ENCODE peak calls at places on chromosomes 12 and 14, in seven cellular contexts. F is endothelial cell, N is WTC11, I is GM04504, C is MM.1S, G is Right ventricle myocardium superior, E is T-helper 2 cell. H is an unnamed sample.

GRCh38 chr14:105041841-105042765 is 21.2 kb upstream of the CDCA4 start:
- DNase-seq in F (no peak), N (no peak), I (no peak), C (no peak), G (no peak), E (no peak), H (no peak)

GRCh38 chr12:122422769-122423257 is 344 bp upstream of the CLIP1 start:
- DNase-seq in F (peak), N (peak), I (no peak), C (peak), G (no peak), E (peak), H (no peak)

GRCh38 chr14:34078117-34078743 is 127.4 kb upstream of the EGLN3 start:
- DNase-seq in F (no peak), N (no peak), I (no peak), C (no peak), G (no peak), E (no peak), H (no peak)

GRCh38 chr12:5470221-5470620 is 38.3 kb downstream of the NTF3 start:
- DNase-seq in F (no peak), N (no peak), I (no peak), C (no peak), G (no peak), E (no peak), H (no peak)

GRCh38 chr14:97719931-97720330 is 922.7 kb downstream of the VRK1 start:
- DNase-seq in F (no peak), N (no peak), I (no peak), C (no peak), G (no peak), E (peak), H (no peak)

GRCh38 chr14:24146622-24146977 is 190 bp upstream of the PSME2 start:
- DNase-seq in F (peak), N (peak), I (peak), C (peak), G (peak), E (peak), H (peak)

GRCh38 chr14:101234588-101234937 is 326.7 kb upstream of the DIO3 start:
- DNase-seq in F (no peak), N (no peak), I (no peak), C (no peak), G (no peak), E (no peak), H (no peak)

GRCh38 chr12:49698619-49699545 is 8.3 kb downstream of the FMNL3 start:
- DNase-seq in F (peak), N (peak), I (no peak), C (peak), G (peak), E (peak), H (no peak)

GRCh38 chr12:6307521-6307920 is 3.0 kb upstream of the PLEKHG6 start:
- DNase-seq in F (no peak), N (no peak), I (no peak), C (no peak), G (no peak), E (no peak), H (no peak)

GRCh38 chr12:218221-218620 is 4.3 kb upstream of the SLC6A12 start:
- DNase-seq in F (no peak), N (no peak), I (no peak), C (no peak), G (no peak), E (no peak), H (no peak)

GRCh38 chr14:68983210-68983609 is 4.1 kb upstream of the ACTN1 start:
- DNase-seq in F (no peak), N (no peak), I (no peak), C (no peak), G (no peak), E (no peak), H (no peak)

GRCh38 chr12:124616394-124617343 is 49.3 kb upstream of the NCOR2 start:
- DNase-seq in F (no peak), N (no peak), I (no peak), C (no peak), G (no peak), E (no peak), H (no peak)

GRCh38 chr14:76056128-76056527 is 70.6 kb downstream of the IFT43 start:
- DNase-seq in F (no peak), N (peak), I (no peak), C (no peak), G (no peak), E (no peak), H (no peak)

GRCh38 chr12:4031703-4032291 is 158.6 kb upstream of the PARP11 start:
- DNase-seq in F (no peak), N (no peak), I (no peak), C (no peak), G (peak), E (no peak), H (no peak)

GRCh38 chr12:126480396-126480795 is 1415.2 kb downstream of the AACS start:
- DNase-seq in F (no peak), N (no peak), I (no peak), C (no peak), G (no peak), E (no peak), H (no peak)

GRCh38 chr12:79058342-79058741 is 193.8 kb downstream of the SYT1 start:
- DNase-seq in F (no peak), N (no peak), I (no peak), C (peak), G (no peak), E (no peak), H (no peak)

GRCh38 chr14:102461490-102462317 is 47.9 kb downstream of the ANKRD9 start:
- DNase-seq in F (no peak), N (no peak), I (no peak), C (no peak), G (no peak), E (peak), H (no peak)

GRCh38 chr12:124956571-124956970 is 32.4 kb downstream of the DHX37 start:
- DNase-seq in F (no peak), N (no peak), I (no peak), C (no peak), G (no peak), E (no peak), H (no peak)

GRCh38 chr14:64696355-64696844 is 7.8 kb upstream of the PLEKHG3 start:
- DNase-seq in F (no peak), N (no peak), I (no peak), C (no peak), G (no peak), E (peak), H (no peak)

GRCh38 chr12:68158427-68158826 is 1.1 kb downstream of the IFNG start:
- DNase-seq in F (peak), N (no peak), I (peak), C (peak), G (no peak), E (peak), H (peak)

GRCh38 chr14:34060747-34061050 is 109.8 kb upstream of the EGLN3 start:
- DNase-seq in F (no peak), N (no peak), I (no peak), C (no peak), G (no peak), E (no peak), H (no peak)

GRCh38 chr12:31890295-31891285 is 68.6 kb upstream of the RESF1 start:
- DNase-seq in F (no peak), N (no peak), I (no peak), C (peak), G (no peak), E (peak), H (no peak)

GRCh38 chr12:46174061-46174662 is 94.7 kb downstream of the SLC38A1 start:
- DNase-seq in F (no peak), N (no peak), I (no peak), C (no peak), G (no peak), E (no peak), H (no peak)

GRCh38 chr12:101962486-101962885 is 85.1 kb downstream of the DRAM1 start:
- DNase-seq in F (no peak), N (no peak), I (no peak), C (no peak), G (no peak), E (no peak), H (peak)